ENCODE peak calls at places on chromosomes 7 and 10, in six cellular contexts. One of them, this sample, is unnamed.
A peak's percentile ranks its signal among the peaks of the same experiment; 100 is the strongest.

GRCh38 chr10:51313259-51313658 is 239.0 kb downstream of the PRKG1 start:
- DNase-seq in sciatic nerve: no peak
- DNase-seq in lung: no peak
- DNase-seq in NCI-H1694 treated with DMSO at 0.1 percent for 48 hours: no peak
- DNase-seq in activated naive CD4-positive, alpha-beta T cell: no peak
- DNase-seq in natural killer cell: no peak
- DNase-seq in this sample: no peak

GRCh38 chr10:105950410-105950809 is 1214.1 kb downstream of the SORCS1 start:
- DNase-seq in NCI-H1694 treated with DMSO at 0.1 percent for 48 hours: peak; percentile 64
- DNase-seq in activated naive CD4-positive, alpha-beta T cell: no peak
- DNase-seq in sciatic nerve: peak; percentile 77
- DNase-seq in natural killer cell: no peak
- DNase-seq in lung: no peak
- DNase-seq in this sample: peak; percentile 30

GRCh38 chr10:26468291-26468690 is 30.1 kb downstream of the APBB1IP start:
- DNase-seq in lung: no peak
- DNase-seq in activated naive CD4-positive, alpha-beta T cell: no peak
- DNase-seq in NCI-H1694 treated with DMSO at 0.1 percent for 48 hours: no peak
- DNase-seq in sciatic nerve: no peak
- DNase-seq in natural killer cell: no peak
- DNase-seq in this sample: no peak

GRCh38 chr10:21993360-21994001 is 10.0 kb downstream of the DNAJC1 start:
- DNase-seq in natural killer cell: no peak
- DNase-seq in lung: no peak
- DNase-seq in sciatic nerve: no peak
- DNase-seq in NCI-H1694 treated with DMSO at 0.1 percent for 48 hours: peak; percentile 59
- DNase-seq in activated naive CD4-positive, alpha-beta T cell: no peak
- DNase-seq in this sample: no peak

GRCh38 chr10:74987339-74988054 is 124.0 kb upstream of the SAMD8 start:
- DNase-seq in sciatic nerve: no peak
- DNase-seq in activated naive CD4-positive, alpha-beta T cell: no peak
- DNase-seq in lung: no peak
- DNase-seq in natural killer cell: no peak
- DNase-seq in NCI-H1694 treated with DMSO at 0.1 percent for 48 hours: no peak
- DNase-seq in this sample: no peak

GRCh38 chr7:5500777-5501350 is 77.2 kb upstream of the TNRC18 start:
- DNase-seq in activated naive CD4-positive, alpha-beta T cell: no peak
- DNase-seq in sciatic nerve: no peak
- DNase-seq in NCI-H1694 treated with DMSO at 0.1 percent for 48 hours: no peak
- DNase-seq in natural killer cell: no peak
- DNase-seq in lung: no peak
- DNase-seq in this sample: no peak

GRCh38 chr10:131862548-131862947 is 38.3 kb upstream of the PPP2R2D start:
- DNase-seq in natural killer cell: no peak
- DNase-seq in activated naive CD4-positive, alpha-beta T cell: no peak
- DNase-seq in sciatic nerve: peak; percentile 59
- DNase-seq in lung: no peak
- DNase-seq in NCI-H1694 treated with DMSO at 0.1 percent for 48 hours: no peak
- DNase-seq in this sample: no peak

GRCh38 chr7:96136600-96137239 is 185.2 kb downstream of the SLC25A13 start:
- DNase-seq in NCI-H1694 treated with DMSO at 0.1 percent for 48 hours: no peak
- DNase-seq in sciatic nerve: no peak
- DNase-seq in lung: no peak
- DNase-seq in natural killer cell: no peak
- DNase-seq in activated naive CD4-positive, alpha-beta T cell: no peak
- DNase-seq in this sample: no peak

GRCh38 chr7:71705901-71706300 is 574.0 kb downstream of the GALNT17 start:
- DNase-seq in activated naive CD4-positive, alpha-beta T cell: no peak
- DNase-seq in NCI-H1694 treated with DMSO at 0.1 percent for 48 hours: no peak
- DNase-seq in lung: no peak
- DNase-seq in natural killer cell: no peak
- DNase-seq in sciatic nerve: no peak
- DNase-seq in this sample: no peak

GRCh38 chr7:74284781-74285259 is 4.4 kb upstream of the CLIP2 start:
- DNase-seq in activated naive CD4-positive, alpha-beta T cell: no peak
- DNase-seq in NCI-H1694 treated with DMSO at 0.1 percent for 48 hours: no peak
- DNase-seq in lung: no peak
- DNase-seq in natural killer cell: no peak
- DNase-seq in sciatic nerve: no peak
- DNase-seq in this sample: no peak

GRCh38 chr7:51014811-51015210 is 232.1 kb upstream of the GRB10 start:
- DNase-seq in lung: peak; percentile 24
- DNase-seq in natural killer cell: no peak
- DNase-seq in sciatic nerve: no peak
- DNase-seq in NCI-H1694 treated with DMSO at 0.1 percent for 48 hours: no peak
- DNase-seq in activated naive CD4-positive, alpha-beta T cell: no peak
- DNase-seq in this sample: no peak

GRCh38 chr7:39400836-39401235 is 165.4 kb upstream of the YAE1 start:
- DNase-seq in NCI-H1694 treated with DMSO at 0.1 percent for 48 hours: no peak
- DNase-seq in natural killer cell: no peak
- DNase-seq in lung: no peak
- DNase-seq in sciatic nerve: no peak
- DNase-seq in activated naive CD4-positive, alpha-beta T cell: no peak
- DNase-seq in this sample: no peak

GRCh38 chr10:7365029-7365750 is 45.6 kb downstream of the SFMBT2 start:
- DNase-seq in sciatic nerve: no peak
- DNase-seq in activated naive CD4-positive, alpha-beta T cell: no peak
- DNase-seq in lung: no peak
- DNase-seq in NCI-H1694 treated with DMSO at 0.1 percent for 48 hours: no peak
- DNase-seq in natural killer cell: no peak
- DNase-seq in this sample: no peak

GRCh38 chr10:110919349-110919931 is at the start of gene SHOC2:
- DNase-seq in NCI-H1694 treated with DMSO at 0.1 percent for 48 hours: no peak
- DNase-seq in lung: peak; percentile 99
- DNase-seq in activated naive CD4-positive, alpha-beta T cell: peak; percentile 95
- DNase-seq in sciatic nerve: peak; percentile 99
- DNase-seq in natural killer cell: peak; percentile 93
- DNase-seq in this sample: no peak

GRCh38 chr10:24871006-24871405 is 81.4 kb downstream of the PRTFDC1 start:
- DNase-seq in lung: no peak
- DNase-seq in activated naive CD4-positive, alpha-beta T cell: no peak
- DNase-seq in NCI-H1694 treated with DMSO at 0.1 percent for 48 hours: no peak
- DNase-seq in sciatic nerve: no peak
- DNase-seq in natural killer cell: no peak
- DNase-seq in this sample: no peak

GRCh38 chr7:3067193-3067592 is 23.5 kb upstream of the CARD11 start:
- DNase-seq in NCI-H1694 treated with DMSO at 0.1 percent for 48 hours: no peak
- DNase-seq in natural killer cell: no peak
- DNase-seq in activated naive CD4-positive, alpha-beta T cell: no peak
- DNase-seq in lung: no peak
- DNase-seq in sciatic nerve: no peak
- DNase-seq in this sample: no peak

GRCh38 chr7:52260046-52260665 is 775.3 kb upstream of the POM121L12 start:
- DNase-seq in activated naive CD4-positive, alpha-beta T cell: no peak
- DNase-seq in NCI-H1694 treated with DMSO at 0.1 percent for 48 hours: peak; percentile 3
- DNase-seq in sciatic nerve: no peak
- DNase-seq in natural killer cell: no peak
- DNase-seq in lung: no peak
- DNase-seq in this sample: no peak

GRCh38 chr10:11036424-11037011 is 18.8 kb downstream of the CELF2 start:
- DNase-seq in sciatic nerve: peak; percentile 74
- DNase-seq in lung: no peak
- DNase-seq in activated naive CD4-positive, alpha-beta T cell: no peak
- DNase-seq in natural killer cell: no peak
- DNase-seq in NCI-H1694 treated with DMSO at 0.1 percent for 48 hours: no peak
- DNase-seq in this sample: peak; percentile 68

GRCh38 chr7:108083980-108084379 is 46.2 kb downstream of the LAMB4 start:
- DNase-seq in sciatic nerve: no peak
- DNase-seq in NCI-H1694 treated with DMSO at 0.1 percent for 48 hours: no peak
- DNase-seq in natural killer cell: no peak
- DNase-seq in activated naive CD4-positive, alpha-beta T cell: no peak
- DNase-seq in lung: no peak
- DNase-seq in this sample: no peak

GRCh38 chr10:22544325-22545068 is 169.9 kb downstream of the PIP4K2A start:
- DNase-seq in lung: peak; percentile 51
- DNase-seq in natural killer cell: no peak
- DNase-seq in activated naive CD4-positive, alpha-beta T cell: no peak
- DNase-seq in NCI-H1694 treated with DMSO at 0.1 percent for 48 hours: no peak
- DNase-seq in sciatic nerve: no peak
- DNase-seq in this sample: no peak

This sample was measured in tibial nerve.